ENCODE peak calls at places on chromosomes 7 and 10, in ten cellular contexts. Q is neural progenitor cell; A is T-helper 2 cell; O is activated naive CD8-positive, alpha-beta T cell treated with anti-CD3 and anti-CD28 coated beads, Interleukin-2, amount 50 U/mL, for 24 hours; B is substantia nigra; Y is GM19239; C is fibroblast of lung; F is nephron progenitor cell; S is GM13977; L is iris pigment epithelial cell. D is an unnamed sample.
A peak's percentile ranks its signal among the peaks of the same experiment; 100 is the strongest.

GRCh38 chr7:107505997-107506682 is 36.3 kb downstream of the GPR22 start:
- DNase-seq in F (no peak), Y (no peak), Q (no peak), S (no peak), B (no peak), A (no peak), C (no peak), L (peak; percentile 33), O (no peak), D (no peak)

GRCh38 chr7:29146082-29146706 is at the start of gene CPVL:
- DNase-seq in S (no peak), Y (no peak), L (no peak), A (no peak), F (peak; percentile 66), B (peak; percentile 60), C (no peak), Q (peak; percentile 64), O (no peak), D (no peak)

GRCh38 chr7:47045169-47045568 is 536.7 kb downstream of the TNS3 start:
- DNase-seq in O (no peak), A (no peak), Y (no peak), F (no peak), S (no peak), B (no peak), C (peak; percentile 28), L (no peak), Q (no peak), D (no peak)

GRCh38 chr10:21507066-21507669 is 18.3 kb downstream of the SKIDA1 start:
- DNase-seq in O (no peak), A (no peak), L (no peak), Q (peak; percentile 58), S (no peak), B (no peak), Y (no peak), C (no peak), F (no peak), D (no peak)

GRCh38 chr10:113326160-113327111 is 226.4 kb upstream of the HABP2 start:
- DNase-seq in B (no peak), Y (peak; percentile 12), F (no peak), O (peak; percentile 34), L (peak; percentile 88), A (no peak), C (peak; percentile 67), S (peak; percentile 39), Q (peak; percentile 70), D (peak; percentile 15)

GRCh38 chr10:122149607-122150505 is 121.2 kb upstream of the BTBD16 start:
- DNase-seq in A (no peak), Q (no peak), S (no peak), B (no peak), L (no peak), Y (no peak), C (peak; percentile 74), F (no peak), O (no peak), D (no peak)

GRCh38 chr10:10092581-10092980 is 925.1 kb upstream of the CELF2 start:
- DNase-seq in B (no peak), L (peak; percentile 23), F (peak; percentile 5), A (no peak), C (peak; percentile 86), Y (no peak), O (no peak), Q (peak; percentile 66), S (no peak), D (no peak)

GRCh38 chr7:138755331-138755747 is 42.5 kb upstream of the TMEM213 start:
- DNase-seq in A (no peak), S (no peak), C (no peak), Y (no peak), F (no peak), B (no peak), Q (peak; percentile 48), L (peak; percentile 41), O (no peak), D (no peak)

GRCh38 chr7:17623546-17624185 is 316.6 kb downstream of the SNX13 start:
- DNase-seq in C (no peak), F (no peak), O (no peak), Y (no peak), A (no peak), L (peak; percentile 67), Q (no peak), B (no peak), S (no peak), D (no peak)

GRCh38 chr7:69837387-69838068 is 239.3 kb downstream of the AUTS2 start:
- DNase-seq in C (no peak), Y (no peak), A (no peak), F (no peak), B (no peak), O (no peak), L (peak; percentile 12), S (no peak), Q (peak; percentile 54), D (no peak)

GRCh38 chr10:123250640-123251039 is 96.4 kb downstream of the BUB3 start:
- DNase-seq in Y (no peak), L (no peak), O (no peak), B (no peak), S (no peak), C (no peak), F (no peak), Q (peak; percentile 71), A (no peak), D (no peak)

GRCh38 chr10:84348431-84348830 is 20.0 kb downstream of the CCSER2 start:
- DNase-seq in Q (no peak), B (no peak), O (no peak), F (no peak), L (peak; percentile 72), Y (no peak), S (no peak), A (no peak), C (no peak), D (no peak)

GRCh38 chr10:116669080-116669479 is 48.3 kb downstream of the PNLIPRP2 start:
- DNase-seq in O (no peak), L (no peak), C (no peak), Y (no peak), A (no peak), F (no peak), B (no peak), Q (no peak), S (no peak), D (no peak)

GRCh38 chr7:139860090-139860773 is 31.2 kb downstream of the TBXAS1 start:
- DNase-seq in O (no peak), C (no peak), S (no peak), L (no peak), Q (no peak), A (no peak), B (peak; percentile 51), F (no peak), Y (no peak), D (no peak)

GRCh38 chr10:114495303-114495702 is 91.0 kb upstream of the AFAP1L2 start:
- DNase-seq in B (no peak), Q (no peak), A (peak; percentile 19), L (no peak), F (no peak), S (no peak), O (no peak), Y (no peak), C (no peak), D (no peak)

GRCh38 chr10:116784651-116785050 is 42.3 kb upstream of the HSPA12A start:
- DNase-seq in C (no peak), B (no peak), S (no peak), A (no peak), O (no peak), L (no peak), Y (no peak), Q (no peak), F (no peak), D (no peak)

D was measured in HL-60.